ENCODE peak calls at places on chromosomes 11 and 22, in eight cellular contexts. One of them, this sample, is unnamed.

GRCh38 chr22:28801845-28802594 is 1.7 kb upstream of the XBP1 start:
- DNase-seq in mesothelial cell of epicardium: no peak
- DNase-seq in cardiac fibroblast: no peak
- DNase-seq in adrenal gland: no peak
- DNase-seq in natural killer cell: no peak
- DNase-seq in OCI-LY7: peak; percentile 54
- DNase-seq in dorsolateral prefrontal cortex: no peak
- DNase-seq in uterus: peak; percentile 39
- DNase-seq in this sample: no peak

GRCh38 chr11:1276061-1276790 is 33.2 kb downstream of the TOLLIP start:
- DNase-seq in mesothelial cell of epicardium: no peak
- DNase-seq in cardiac fibroblast: no peak
- DNase-seq in adrenal gland: no peak
- DNase-seq in natural killer cell: no peak
- DNase-seq in OCI-LY7: no peak
- DNase-seq in dorsolateral prefrontal cortex: peak; percentile 72
- DNase-seq in uterus: peak; percentile 30
- DNase-seq in this sample: no peak

GRCh38 chr11:12565406-12565805 is 108.8 kb upstream of the TEAD1 start:
- DNase-seq in mesothelial cell of epicardium: no peak
- DNase-seq in cardiac fibroblast: no peak
- DNase-seq in adrenal gland: no peak
- DNase-seq in natural killer cell: no peak
- DNase-seq in OCI-LY7: no peak
- DNase-seq in dorsolateral prefrontal cortex: no peak
- DNase-seq in uterus: no peak
- DNase-seq in this sample: no peak

GRCh38 chr11:61556621-61557020 is 24.3 kb downstream of the SYT7 start:
- DNase-seq in mesothelial cell of epicardium: no peak
- DNase-seq in cardiac fibroblast: no peak
- DNase-seq in adrenal gland: no peak
- DNase-seq in natural killer cell: no peak
- DNase-seq in OCI-LY7: no peak
- DNase-seq in dorsolateral prefrontal cortex: no peak
- DNase-seq in uterus: no peak
- DNase-seq in this sample: no peak

GRCh38 chr11:74232316-74232950 is 61.3 kb downstream of the PPME1 start:
- DNase-seq in mesothelial cell of epicardium: no peak
- DNase-seq in cardiac fibroblast: peak; percentile 9
- DNase-seq in adrenal gland: no peak
- DNase-seq in natural killer cell: no peak
- DNase-seq in OCI-LY7: no peak
- DNase-seq in dorsolateral prefrontal cortex: no peak
- DNase-seq in uterus: no peak
- DNase-seq in this sample: no peak

GRCh38 chr11:6400431-6401345 is 10.4 kb downstream of the SMPD1 start:
- DNase-seq in mesothelial cell of epicardium: no peak
- DNase-seq in cardiac fibroblast: no peak
- DNase-seq in adrenal gland: no peak
- DNase-seq in natural killer cell: no peak
- DNase-seq in OCI-LY7: no peak
- DNase-seq in dorsolateral prefrontal cortex: peak; percentile 48
- DNase-seq in uterus: no peak
- DNase-seq in this sample: no peak

GRCh38 chr11:16889905-16890304 is 124.3 kb downstream of the PLEKHA7 start:
- DNase-seq in mesothelial cell of epicardium: no peak
- DNase-seq in cardiac fibroblast: no peak
- DNase-seq in adrenal gland: no peak
- DNase-seq in natural killer cell: no peak
- DNase-seq in OCI-LY7: no peak
- DNase-seq in dorsolateral prefrontal cortex: no peak
- DNase-seq in uterus: no peak
- DNase-seq in this sample: no peak

GRCh38 chr11:128599729-128600128 is 12.4 kb upstream of the ETS1 start:
- DNase-seq in mesothelial cell of epicardium: no peak
- DNase-seq in cardiac fibroblast: no peak
- DNase-seq in adrenal gland: no peak
- DNase-seq in natural killer cell: no peak
- DNase-seq in OCI-LY7: no peak
- DNase-seq in dorsolateral prefrontal cortex: no peak
- DNase-seq in uterus: no peak
- DNase-seq in this sample: no peak

GRCh38 chr22:50581950-50582561 is 593 bp downstream of the CHKB start:
- DNase-seq in mesothelial cell of epicardium: peak; percentile 18
- DNase-seq in cardiac fibroblast: peak; percentile 26
- DNase-seq in adrenal gland: peak; percentile 54
- DNase-seq in natural killer cell: no peak
- DNase-seq in OCI-LY7: peak; percentile 55
- DNase-seq in dorsolateral prefrontal cortex: no peak
- DNase-seq in uterus: no peak
- DNase-seq in this sample: no peak

GRCh38 chr11:12687216-12687623 is 13.0 kb downstream of the TEAD1 start:
- DNase-seq in mesothelial cell of epicardium: no peak
- DNase-seq in cardiac fibroblast: no peak
- DNase-seq in adrenal gland: no peak
- DNase-seq in natural killer cell: no peak
- DNase-seq in OCI-LY7: no peak
- DNase-seq in dorsolateral prefrontal cortex: no peak
- DNase-seq in uterus: no peak
- DNase-seq in this sample: no peak

GRCh38 chr11:59938132-59938531 is at the start of gene OOSP1:
- DNase-seq in mesothelial cell of epicardium: no peak
- DNase-seq in cardiac fibroblast: no peak
- DNase-seq in adrenal gland: no peak
- DNase-seq in natural killer cell: no peak
- DNase-seq in OCI-LY7: no peak
- DNase-seq in dorsolateral prefrontal cortex: no peak
- DNase-seq in uterus: no peak
- DNase-seq in this sample: no peak

GRCh38 chr22:35758394-35758793 is 40.7 kb downstream of the APOL5 start:
- DNase-seq in mesothelial cell of epicardium: no peak
- DNase-seq in cardiac fibroblast: no peak
- DNase-seq in adrenal gland: no peak
- DNase-seq in natural killer cell: no peak
- DNase-seq in OCI-LY7: no peak
- DNase-seq in dorsolateral prefrontal cortex: no peak
- DNase-seq in uterus: no peak
- DNase-seq in this sample: no peak

GRCh38 chr22:35756722-35757121 is 39.0 kb downstream of the APOL5 start:
- DNase-seq in mesothelial cell of epicardium: no peak
- DNase-seq in cardiac fibroblast: no peak
- DNase-seq in adrenal gland: no peak
- DNase-seq in natural killer cell: no peak
- DNase-seq in OCI-LY7: no peak
- DNase-seq in dorsolateral prefrontal cortex: no peak
- DNase-seq in uterus: no peak
- DNase-seq in this sample: no peak

GRCh38 chr22:35766654-35767580 is 49.2 kb downstream of the APOL5 start:
- DNase-seq in mesothelial cell of epicardium: no peak
- DNase-seq in cardiac fibroblast: peak; percentile 61
- DNase-seq in adrenal gland: no peak
- DNase-seq in natural killer cell: no peak
- DNase-seq in OCI-LY7: no peak
- DNase-seq in dorsolateral prefrontal cortex: no peak
- DNase-seq in uterus: no peak
- DNase-seq in this sample: no peak

GRCh38 chr22:35761037-35761436 is 43.4 kb downstream of the APOL5 start:
- DNase-seq in mesothelial cell of epicardium: no peak
- DNase-seq in cardiac fibroblast: peak; percentile 48
- DNase-seq in adrenal gland: no peak
- DNase-seq in natural killer cell: no peak
- DNase-seq in OCI-LY7: no peak
- DNase-seq in dorsolateral prefrontal cortex: no peak
- DNase-seq in uterus: no peak
- DNase-seq in this sample: no peak
- TF ChIP-seq CTCF in mesothelial cell of epicardium: no peak
- TF ChIP-seq CTCF in cardiac fibroblast: no peak
- TF ChIP-seq CTCF in adrenal gland: no peak
- TF ChIP-seq CTCF in natural killer cell: no peak
- TF ChIP-seq CTCF in OCI-LY7: peak; percentile 78
- TF ChIP-seq CTCF in dorsolateral prefrontal cortex: peak; percentile 45
- TF ChIP-seq CTCF in uterus: no peak
- TF ChIP-seq CTCF in this sample: no peak

GRCh38 chr11:110100476-110101240 is 7.5 kb downstream of the ZC3H12C start:
- DNase-seq in mesothelial cell of epicardium: no peak
- DNase-seq in cardiac fibroblast: peak; percentile 26
- DNase-seq in adrenal gland: no peak
- DNase-seq in natural killer cell: no peak
- DNase-seq in OCI-LY7: no peak
- DNase-seq in dorsolateral prefrontal cortex: no peak
- DNase-seq in uterus: no peak
- DNase-seq in this sample: no peak

GRCh38 chr11:110097459-110098012 is 4.3 kb downstream of the ZC3H12C start:
- DNase-seq in mesothelial cell of epicardium: no peak
- DNase-seq in cardiac fibroblast: peak; percentile 16
- DNase-seq in adrenal gland: no peak
- DNase-seq in natural killer cell: no peak
- DNase-seq in OCI-LY7: no peak
- DNase-seq in dorsolateral prefrontal cortex: no peak
- DNase-seq in uterus: no peak
- DNase-seq in this sample: no peak

GRCh38 chr11:110096369-110096976 is 3.3 kb downstream of the ZC3H12C start:
- DNase-seq in mesothelial cell of epicardium: no peak
- DNase-seq in cardiac fibroblast: no peak
- DNase-seq in adrenal gland: no peak
- DNase-seq in natural killer cell: no peak
- DNase-seq in OCI-LY7: no peak
- DNase-seq in dorsolateral prefrontal cortex: no peak
- DNase-seq in uterus: no peak
- DNase-seq in this sample: no peak

GRCh38 chr11:110095554-110095953 is 2.4 kb downstream of the ZC3H12C start:
- DNase-seq in mesothelial cell of epicardium: no peak
- DNase-seq in cardiac fibroblast: peak; percentile 43
- DNase-seq in adrenal gland: no peak
- DNase-seq in natural killer cell: no peak
- DNase-seq in OCI-LY7: no peak
- DNase-seq in dorsolateral prefrontal cortex: no peak
- DNase-seq in uterus: no peak
- DNase-seq in this sample: peak; percentile 36

GRCh38 chr11:110098645-110099044 is 5.5 kb downstream of the ZC3H12C start:
- DNase-seq in mesothelial cell of epicardium: no peak
- DNase-seq in cardiac fibroblast: no peak
- DNase-seq in adrenal gland: no peak
- DNase-seq in natural killer cell: no peak
- DNase-seq in OCI-LY7: peak; percentile 9
- DNase-seq in dorsolateral prefrontal cortex: no peak
- DNase-seq in uterus: no peak
- DNase-seq in this sample: no peak
- TF ChIP-seq CTCF in mesothelial cell of epicardium: no peak
- TF ChIP-seq CTCF in cardiac fibroblast: no peak
- TF ChIP-seq CTCF in adrenal gland: no peak
- TF ChIP-seq CTCF in natural killer cell: no peak
- TF ChIP-seq CTCF in OCI-LY7: peak; percentile 25
- TF ChIP-seq CTCF in dorsolateral prefrontal cortex: no peak
- TF ChIP-seq CTCF in uterus: no peak
- TF ChIP-seq CTCF in this sample: no peak

GRCh38 chr22:38867124-38867455 is 4.9 kb downstream of the CBX6 start:
- DNase-seq in mesothelial cell of epicardium: no peak
- DNase-seq in cardiac fibroblast: no peak
- DNase-seq in adrenal gland: no peak
- DNase-seq in natural killer cell: no peak
- DNase-seq in OCI-LY7: no peak
- DNase-seq in dorsolateral prefrontal cortex: no peak
- DNase-seq in uterus: no peak
- DNase-seq in this sample: no peak

GRCh38 chr22:38869663-38870062 is 2.4 kb downstream of the CBX6 start:
- DNase-seq in mesothelial cell of epicardium: no peak
- DNase-seq in cardiac fibroblast: no peak
- DNase-seq in adrenal gland: peak; percentile 21
- DNase-seq in natural killer cell: no peak
- DNase-seq in OCI-LY7: no peak
- DNase-seq in dorsolateral prefrontal cortex: peak; percentile 8
- DNase-seq in uterus: no peak
- DNase-seq in this sample: no peak

GRCh38 chr22:38867496-38868285 is 4.3 kb downstream of the CBX6 start:
- DNase-seq in mesothelial cell of epicardium: no peak
- DNase-seq in cardiac fibroblast: no peak
- DNase-seq in adrenal gland: peak; percentile 38
- DNase-seq in natural killer cell: no peak
- DNase-seq in OCI-LY7: no peak
- DNase-seq in dorsolateral prefrontal cortex: no peak
- DNase-seq in uterus: peak; percentile 14
- DNase-seq in this sample: peak; percentile 8

GRCh38 chr22:38868886-38869381 is 3.1 kb downstream of the CBX6 start:
- DNase-seq in mesothelial cell of epicardium: peak; percentile 75
- DNase-seq in cardiac fibroblast: peak; percentile 72
- DNase-seq in adrenal gland: peak; percentile 89
- DNase-seq in natural killer cell: peak; percentile 76
- DNase-seq in OCI-LY7: peak; percentile 85
- DNase-seq in dorsolateral prefrontal cortex: peak; percentile 82
- DNase-seq in uterus: peak; percentile 74
- DNase-seq in this sample: peak; percentile 85

GRCh38 chr22:38868286-38868721 is 3.7 kb downstream of the CBX6 start:
- DNase-seq in mesothelial cell of epicardium: no peak
- DNase-seq in cardiac fibroblast: no peak
- DNase-seq in adrenal gland: peak; percentile 31
- DNase-seq in natural killer cell: no peak
- DNase-seq in OCI-LY7: no peak
- DNase-seq in dorsolateral prefrontal cortex: peak; percentile 7
- DNase-seq in uterus: peak; percentile 11
- DNase-seq in this sample: peak; percentile 16
- TF ChIP-seq CTCF in mesothelial cell of epicardium: no peak
- TF ChIP-seq CTCF in cardiac fibroblast: no peak
- TF ChIP-seq CTCF in adrenal gland: no peak
- TF ChIP-seq CTCF in natural killer cell: no peak
- TF ChIP-seq CTCF in OCI-LY7: no peak
- TF ChIP-seq CTCF in dorsolateral prefrontal cortex: no peak
- TF ChIP-seq CTCF in uterus: no peak
- TF ChIP-seq CTCF in this sample: no peak

GRCh38 chr11:26905368-26905767 is 88.5 kb upstream of the FIBIN start:
- DNase-seq in mesothelial cell of epicardium: no peak
- DNase-seq in cardiac fibroblast: peak; percentile 43
- DNase-seq in adrenal gland: no peak
- DNase-seq in natural killer cell: no peak
- DNase-seq in OCI-LY7: no peak
- DNase-seq in dorsolateral prefrontal cortex: no peak
- DNase-seq in uterus: no peak
- DNase-seq in this sample: no peak
- TF ChIP-seq CTCF in mesothelial cell of epicardium: no peak
- TF ChIP-seq CTCF in cardiac fibroblast: no peak
- TF ChIP-seq CTCF in adrenal gland: no peak
- TF ChIP-seq CTCF in natural killer cell: no peak
- TF ChIP-seq CTCF in OCI-LY7: no peak
- TF ChIP-seq CTCF in dorsolateral prefrontal cortex: no peak
- TF ChIP-seq CTCF in uterus: no peak
- TF ChIP-seq CTCF in this sample: no peak

This sample was measured in omental fat pad.